ENCODE peak calls at places on chromosomes 1 and 21, in seven cellular contexts. Q is prostate gland; V is naive thymus-derived CD4-positive, alpha-beta T cell; Z is GM06990; B is AG04450; G is left ventricle myocardium inferior; A is neuronal stem cell. J is an unnamed sample.
A peak's percentile ranks its signal among the peaks of the same experiment; 100 is the strongest.

GRCh38 chr1:15735304-15736034 is 589 bp upstream of the SLC25A34 start:
- DNase-seq in Q (no peak), V (no peak), Z (no peak), B (no peak), G (no peak), A (no peak), J (no peak)

GRCh38 chr1:28642056-28642846 is 616 bp downstream of the TAF12 start:
- DNase-seq in Q (no peak), V (no peak), Z (no peak), B (no peak), G (no peak), A (peak; percentile 21), J (no peak)

GRCh38 chr1:208213786-208214185 is 30.4 kb downstream of the PLXNA2 start:
- DNase-seq in Q (no peak), V (no peak), Z (no peak), B (no peak), G (no peak), A (no peak), J (no peak)

GRCh38 chr1:54982739-54983138 is 2.3 kb downstream of the TMEM61 start:
- DNase-seq in Q (no peak), V (no peak), Z (no peak), B (no peak), G (no peak), A (no peak), J (no peak)

GRCh38 chr1:176954242-176954641 is 210.3 kb downstream of the ASTN1 start:
- DNase-seq in Q (no peak), V (no peak), Z (no peak), B (no peak), G (no peak), A (no peak), J (no peak)

GRCh38 chr1:16721871-16722641 is 18.3 kb upstream of the RNU1-4 start:
- DNase-seq in Q (no peak), V (no peak), Z (no peak), B (no peak), G (no peak), A (no peak), J (peak; percentile 0)

GRCh38 chr1:204971700-204972336 is 71.2 kb upstream of the CNTN2 start:
- DNase-seq in Q (no peak), V (no peak), Z (no peak), B (no peak), G (no peak), A (no peak), J (no peak)

GRCh38 chr1:40798366-40799310 is 15.1 kb downstream of the KCNQ4 start:
- DNase-seq in Q (no peak), V (no peak), Z (no peak), B (no peak), G (no peak), A (no peak), J (no peak)

GRCh38 chr1:229132106-229132443 is 138.8 kb upstream of the RAB4A start:
- DNase-seq in Q (no peak), V (no peak), Z (no peak), B (no peak), G (no peak), A (no peak), J (no peak)

GRCh38 chr1:62834400-62834987 is 50.6 kb downstream of the ATG4C start:
- DNase-seq in Q (no peak), V (no peak), Z (no peak), B (no peak), G (no peak), A (no peak), J (no peak)

GRCh38 chr1:53942149-53942957 is 3.1 kb downstream of the IFT25 start:
- DNase-seq in Q (no peak), V (no peak), Z (no peak), B (no peak), G (no peak), A (no peak), J (no peak)

GRCh38 chr1:242240691-242241090 is 241.8 kb upstream of the MAP1LC3C start:
- DNase-seq in Q (no peak), V (no peak), Z (no peak), B (no peak), G (no peak), A (no peak), J (no peak)

GRCh38 chr1:44808938-44809917 is 905 bp downstream of the BTBD19 start:
- DNase-seq in Q (no peak), V (peak; percentile 92), Z (peak; percentile 76), B (no peak), G (peak; percentile 48), A (no peak), J (peak; percentile 93)

GRCh38 chr1:196317535-196318522 is 290.4 kb downstream of the KCNT2 start:
- DNase-seq in Q (no peak), V (no peak), Z (no peak), B (peak; percentile 15), G (no peak), A (peak; percentile 18), J (peak; percentile 11)

GRCh38 chr1:11151854-11152612 is 37.1 kb upstream of the ANGPTL7 start:
- DNase-seq in Q (peak; percentile 30), V (no peak), Z (no peak), B (no peak), G (peak; percentile 42), A (no peak), J (no peak)

GRCh38 chr1:172431721-172432192 is 11.3 kb downstream of the C1orf105 start:
- DNase-seq in Q (peak; percentile 85), V (peak; percentile 70), Z (no peak), B (no peak), G (no peak), A (no peak), J (no peak)

GRCh38 chr1:41811978-41812852 is 106.5 kb downstream of the HIVEP3 start:
- DNase-seq in Q (peak; percentile 42), V (peak; percentile 39), Z (no peak), B (peak; percentile 71), G (peak; percentile 63), A (peak; percentile 59), J (peak; percentile 78)

GRCh38 chr21:36750579-36750959 is 51.7 kb downstream of the SIM2 start:
- DNase-seq in Q (no peak), V (no peak), Z (no peak), B (no peak), G (no peak), A (no peak), J (no peak)

GRCh38 chr21:36753556-36753955 is 54.6 kb downstream of the SIM2 start:
- DNase-seq in Q (no peak), V (no peak), Z (no peak), B (peak; percentile 34), G (no peak), A (no peak), J (no peak)

GRCh38 chr21:36749935-36750578 is 51.1 kb downstream of the SIM2 start:
- DNase-seq in Q (no peak), V (no peak), Z (no peak), B (no peak), G (no peak), A (peak; percentile 88), J (no peak)

GRCh38 chr21:36754241-36754881 is 55.4 kb downstream of the SIM2 start:
- DNase-seq in Q (no peak), V (no peak), Z (no peak), B (no peak), G (no peak), A (no peak), J (no peak)

GRCh38 chr21:36751383-36751782 is 52.5 kb downstream of the SIM2 start:
- DNase-seq in Q (no peak), V (no peak), Z (no peak), B (no peak), G (no peak), A (no peak), J (no peak)
- H3K4me3 ChIP-seq in Q (no peak overlapping the region), V (no peak overlapping the region), Z (no peak overlapping the region), B (no peak overlapping the region), G (peak overlapping the region; percentile 25), A (no peak overlapping the region), J (no peak overlapping the region)

GRCh38 chr1:32182060-32182459 is 2.6 kb downstream of the TXLNA start:
- DNase-seq in Q (no peak), V (no peak), Z (no peak), B (no peak), G (no peak), A (no peak), J (no peak)
- H3K4me3 ChIP-seq in Q (no peak overlapping the region), V (no peak overlapping the region), Z (peak overlapping the region; percentile 87), B (peak overlapping the region; percentile 81), G (peak overlapping the region; percentile 73), A (no peak overlapping the region), J (peak overlapping the region; percentile 90)

DNA sequence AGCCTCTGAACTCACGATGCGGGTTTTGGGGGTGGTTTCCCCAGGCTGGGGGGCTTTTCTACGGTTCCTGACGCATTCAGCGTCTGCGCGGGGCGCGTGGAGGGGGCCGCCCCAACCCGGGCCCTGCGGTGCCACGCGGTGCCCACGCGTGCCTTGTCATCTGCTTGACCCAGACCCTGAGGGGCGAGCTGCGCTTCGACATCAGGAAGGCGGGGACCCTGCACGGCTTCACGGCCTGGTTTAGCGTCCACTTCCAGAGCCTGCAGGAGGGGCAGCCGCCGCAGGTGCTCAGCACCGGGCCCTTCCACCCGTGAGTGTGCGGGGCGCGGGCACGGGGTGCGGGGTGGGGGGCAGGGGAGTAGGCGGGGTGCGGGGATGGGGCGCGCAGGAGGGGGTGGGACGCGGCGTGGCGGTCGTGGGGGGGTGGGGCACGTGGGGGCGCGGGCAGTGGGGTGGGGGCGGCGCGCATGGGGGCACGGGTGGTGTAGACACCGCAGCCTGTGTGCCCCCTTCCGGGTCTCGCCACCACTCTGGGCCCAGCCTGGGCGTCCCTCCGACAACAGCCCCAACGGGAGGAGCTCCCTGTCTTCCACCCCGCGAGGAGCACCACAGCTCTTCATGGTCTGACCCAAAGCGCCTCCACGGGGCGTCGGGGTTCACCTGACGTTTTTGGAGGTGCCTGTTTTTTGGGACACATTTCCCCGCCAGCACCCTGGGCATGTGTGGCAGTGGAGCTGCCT is 26.3 kb downstream of the PRMT2 start:
- DNase-seq in Q (no peak), V (no peak), Z (no peak), B (no peak), G (no peak), A (no peak), J (no peak)
- H3K4me3 ChIP-seq in Q (no peak overlapping the region), V (no peak overlapping the region), Z (no peak overlapping the region), B (peak overlapping the region; percentile 29), G (peak overlapping the region; percentile 58), A (peak overlapping the region; percentile 61), J (no peak overlapping the region)

GRCh38 chr1:168223681-168224515 is 1.9 kb upstream of the SFT2D2 start:
- DNase-seq in Q (no peak), V (no peak), Z (no peak), B (no peak), G (no peak), A (no peak), J (no peak)

GRCh38 chr1:168223261-168223660 is 2.5 kb upstream of the SFT2D2 start:
- DNase-seq in Q (no peak), V (no peak), Z (no peak), B (no peak), G (no peak), A (no peak), J (no peak)

GRCh38 chr1:168225476-168226190 is at the start of gene SFT2D2:
- DNase-seq in Q (peak; percentile 77), V (peak; percentile 79), Z (peak; percentile 91), B (no peak), G (peak; percentile 81), A (peak; percentile 59), J (peak; percentile 91)

GRCh38 chr1:168227620-168228019 is 1.8 kb downstream of the SFT2D2 start:
- DNase-seq in Q (no peak), V (no peak), Z (no peak), B (no peak), G (no peak), A (no peak), J (peak; percentile 52)

DNA sequence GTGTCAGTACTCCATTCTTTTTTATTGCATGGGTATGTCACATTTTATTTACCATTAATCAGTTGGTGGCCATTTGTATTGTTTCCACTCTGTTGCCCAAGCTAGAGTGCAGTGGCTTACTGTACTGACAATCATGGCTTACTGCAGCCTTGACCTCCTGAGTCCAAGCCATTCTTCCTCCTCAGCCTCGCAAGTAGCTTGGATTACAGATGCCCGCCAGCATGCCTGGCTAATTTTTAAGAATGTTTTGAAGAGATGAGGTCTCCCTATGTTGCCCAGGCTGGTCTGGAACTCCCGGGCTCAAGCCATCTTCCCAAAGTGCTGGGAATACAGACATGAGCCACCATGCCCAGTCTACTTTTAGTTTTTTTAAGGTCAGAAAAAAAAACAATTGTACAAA is 813 bp upstream of the SFT2D2 start:
- DNase-seq in Q (no peak), V (no peak), Z (no peak), B (no peak), G (no peak), A (no peak), J (peak; percentile 21)
- H3K4me3 ChIP-seq in Q (no peak overlapping the region), V (peak overlapping the region; percentile 88), Z (no peak overlapping the region), B (no peak overlapping the region), G (peak overlapping the region; percentile 100), A (no peak overlapping the region), J (peak overlapping the region; percentile 97)

J was measured in GM12865.